ENCODE peak calls at places on chromosomes 1 and 21, in seven cellular contexts. Z is transverse colon, E is H1, T is tibial nerve, W is A549, Y is esophagus muscularis mucosa, A is stomach. B is an unnamed sample.
A peak's percentile ranks its signal among the peaks of the same experiment; 100 is the strongest.

GRCh38 chr1:153470707-153471106 is 10.3 kb upstream of the S100A7 start:
- DNase-seq in Y (no peak), A (no peak), E (no peak), T (no peak), Z (no peak), W (no peak), B (no peak)

GRCh38 chr1:171738921-171739320 is 2.9 kb downstream of the VAMP4 start:
- DNase-seq in E (no peak), T (no peak), W (no peak), A (no peak), Y (no peak), Z (no peak), B (no peak)

GRCh38 chr1:91541918-91542533 is 41.4 kb downstream of the CDC7 start:
- DNase-seq in E (no peak), W (no peak), Z (no peak), Y (peak; percentile 80), T (no peak), A (no peak), B (no peak)

GRCh38 chr1:67307251-67308060 is at the start of gene IL12RB2:
- DNase-seq in W (no peak), Y (no peak), E (peak; percentile 61), A (peak; percentile 27), Z (peak; percentile 20), T (no peak), B (no peak)

GRCh38 chr1:35718492-35719336 is at the start of gene C1orf216:
- DNase-seq in E (peak; percentile 83), W (peak; percentile 35), T (peak; percentile 23), A (peak; percentile 49), Z (peak; percentile 53), Y (no peak), B (peak; percentile 73)

GRCh38 chr1:31954607-31955283 is 16.6 kb upstream of the PTP4A2 start:
- DNase-seq in T (peak; percentile 90), A (peak; percentile 85), Z (peak; percentile 82), Y (peak; percentile 94), E (peak; percentile 54), W (peak; percentile 78), B (peak; percentile 90)

GRCh38 chr1:1602321-1602931 is 2.5 kb upstream of the FNDC10 start:
- DNase-seq in Y (no peak), Z (no peak), A (no peak), E (no peak), T (no peak), W (no peak), B (no peak)

GRCh38 chr1:225700164-225700740 is 47.3 kb upstream of the ENAH start:
- DNase-seq in Z (no peak), E (no peak), W (peak; percentile 89), A (no peak), Y (no peak), T (peak; percentile 18), B (no peak)

GRCh38 chr1:71857862-71858261 is 424.5 kb downstream of the NEGR1 start:
- DNase-seq in A (no peak), W (no peak), Z (no peak), Y (no peak), T (peak; percentile 24), E (no peak), B (no peak)

GRCh38 chr1:244653439-244654283 is 735 bp downstream of the DESI2 start:
- DNase-seq in Z (peak; percentile 21), E (no peak), T (no peak), A (no peak), Y (no peak), W (peak; percentile 16), B (no peak)

GRCh38 chr1:21604208-21604957 is 64.8 kb downstream of the RAP1GAP start:
- DNase-seq in Y (no peak), A (no peak), Z (no peak), T (no peak), E (no peak), W (no peak), B (no peak)

GRCh38 chr1:210125143-210125542 is 107.5 kb upstream of the SERTAD4 start:
- DNase-seq in W (no peak), T (no peak), E (no peak), A (no peak), Z (no peak), Y (no peak), B (no peak)

GRCh38 chr1:214476958-214477870 is 74.2 kb downstream of the PTPN14 start:
- DNase-seq in Z (no peak), T (no peak), E (no peak), A (no peak), Y (peak; percentile 42), W (no peak), B (no peak)

GRCh38 chr1:3885611-3886010 is 14.5 kb downstream of the C1orf174 start:
- DNase-seq in A (no peak), E (no peak), W (no peak), T (no peak), Z (no peak), Y (no peak), B (no peak)

GRCh38 chr1:245598524-245599310 is 443.9 kb downstream of the KIF26B start:
- DNase-seq in T (no peak), Z (no peak), E (no peak), Y (no peak), A (no peak), W (no peak), B (no peak)

GRCh38 chr1:41615316-41615715 is 130.8 kb upstream of the EDN2 start:
- DNase-seq in W (no peak), E (peak; percentile 24), A (no peak), Y (peak; percentile 85), Z (no peak), T (no peak), B (no peak)

GRCh38 chr1:59879556-59879955 is 47.0 kb downstream of the CYP2J2 start:
- DNase-seq in Z (peak; percentile 85), W (peak; percentile 11), Y (no peak), A (peak; percentile 87), T (peak; percentile 78), E (peak; percentile 75), B (no peak)

GRCh38 chr1:64019818-64020217 is 183.6 kb upstream of the UBE2U start:
- DNase-seq in A (peak; percentile 41), E (no peak), Z (peak; percentile 18), Y (no peak), W (no peak), T (peak; percentile 38), B (no peak)

GRCh38 chr1:220184503-220184902 is 87.8 kb downstream of the RAB3GAP2 start:
- DNase-seq in Z (no peak), Y (no peak), A (no peak), E (no peak), W (no peak), T (no peak), B (no peak)

GRCh38 chr21:45791562-45792418 is 148.3 kb downstream of the PCBP3 start:
- DNase-seq in A (no peak), E (no peak), Z (no peak), T (no peak), Y (peak; percentile 78), W (no peak), B (no peak)

GRCh38 chr1:50420689-50421365 is 2.4 kb downstream of the DMRTA2 start:
- DNase-seq in Z (no peak), A (no peak), W (no peak), Y (no peak), E (peak; percentile 81), T (no peak), B (no peak)

GRCh38 chr1:245045087-245045881 is 109.5 kb upstream of the KIF26B start:
- DNase-seq in Y (no peak), A (peak; percentile 31), T (no peak), Z (peak; percentile 75), W (no peak), E (no peak), B (no peak)

GRCh38 chr1:153404768-153405167 is 11.6 kb upstream of the S100A7A start:
- DNase-seq in W (peak; percentile 40), T (peak; percentile 11), A (peak; percentile 49), Z (peak; percentile 33), E (peak; percentile 86), Y (peak; percentile 91), B (no peak)

GRCh38 chr1:224825525-224826000 is 103.9 kb upstream of the DNAH14 start:
- DNase-seq in W (no peak), T (no peak), Y (no peak), E (no peak), A (no peak), Z (no peak), B (no peak)

GRCh38 chr1:31227891-31228290 is 11.8 kb downstream of the NKAIN1 start:
- DNase-seq in W (no peak), E (no peak), Z (no peak), A (no peak), Y (no peak), T (no peak), B (no peak)

GRCh38 chr1:12553963-12554362 is 64.0 kb downstream of the DHRS3 start:
- DNase-seq in Z (no peak), W (no peak), T (no peak), Y (no peak), E (no peak), A (no peak), B (no peak)

GRCh38 chr1:37553927-37554808 is at the start of gene SNIP1:
- DNase-seq in W (peak; percentile 92), Z (peak; percentile 94), A (peak; percentile 93), E (peak; percentile 92), T (peak; percentile 93), Y (peak; percentile 98), B (peak; percentile 92)
- TF ChIP-seq EP300 in W (no peak), Z (no peak), A (no peak), E (peak; percentile 27), T (peak; percentile 99), Y (no peak), B (no peak)

GRCh38 chr1:62384276-62385005 is 52.4 kb upstream of the USP1 start:
- DNase-seq in Y (no peak), T (peak; percentile 26), W (no peak), A (peak; percentile 29), Z (no peak), E (peak; percentile 26), B (no peak)
- TF ChIP-seq EP300 in Y (no peak), T (no peak), W (no peak), A (no peak), Z (no peak), E (no peak), B (no peak)

DNA sequence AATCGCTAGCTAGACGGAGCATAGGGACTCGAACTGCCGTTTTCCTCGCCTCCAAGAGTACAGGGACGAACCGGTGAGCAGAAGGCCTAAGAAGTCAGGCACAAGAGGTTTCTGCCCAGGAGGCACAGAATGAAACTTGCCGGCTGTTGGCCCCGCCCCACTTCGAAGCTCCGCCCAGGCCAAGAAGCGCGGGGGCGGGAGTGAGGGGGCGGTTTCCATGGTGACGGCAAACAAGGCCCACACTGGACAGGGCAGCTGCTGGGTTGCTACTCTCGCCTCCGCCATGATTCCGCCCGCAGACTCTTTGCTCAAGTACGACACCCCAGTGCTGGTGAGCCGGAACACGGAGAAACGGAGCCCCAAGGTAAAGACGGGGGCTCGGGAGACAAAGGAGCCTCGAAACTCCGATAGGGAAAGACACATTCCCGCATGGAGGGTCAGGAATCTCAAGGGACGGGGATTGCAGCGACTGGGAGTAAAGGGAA is at the start of gene DNALI1:
- DNase-seq in E (peak; percentile 98), W (no peak), T (peak; percentile 75), Y (peak; percentile 94), Z (peak; percentile 82), A (peak; percentile 93), B (peak; percentile 90)
- TF ChIP-seq EP300 in E (no peak), W (no peak), T (no peak), Y (no peak), Z (no peak), A (no peak), B (no peak)

DNA sequence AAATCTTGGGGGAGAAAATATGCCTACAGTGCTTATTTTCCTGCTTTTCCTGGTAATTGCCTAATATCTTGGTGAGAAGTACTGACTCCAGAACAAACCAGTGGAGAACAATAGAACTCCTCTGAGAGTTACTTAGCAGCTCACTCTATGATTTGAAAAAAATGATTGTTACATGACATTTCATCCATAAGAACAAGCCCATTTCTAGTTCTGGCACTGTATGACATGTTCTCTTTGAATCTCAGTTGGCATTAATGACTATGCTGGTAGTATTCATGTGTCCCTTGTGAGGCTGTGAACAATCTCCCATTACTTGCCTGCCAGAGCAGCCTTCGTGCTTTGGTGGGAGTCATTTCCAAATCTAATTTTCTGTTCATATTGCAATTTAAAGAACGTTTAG is 58.0 kb downstream of the CLIC4 start:
- DNase-seq in Y (no peak), E (no peak), Z (no peak), T (no peak), W (no peak), A (no peak), B (no peak)
- TF ChIP-seq EP300 in Y (no peak), E (no peak), Z (no peak), T (no peak), W (no peak), A (no peak), B (no peak)